ENCODE peak calls at places on chromosome 22, in four cellular contexts. V is naive thymus-derived CD8-positive, alpha-beta T cell; P is colonic mucosa; W is GM19239. X is an unnamed sample.

GRCh38 chr22:33652596-33652995 is 267.7 kb downstream of the LARGE1 start:
- DNase-seq in V (no peak), P (no peak), W (no peak), X (no peak)

GRCh38 chr22:30607300-30607930 is 441 bp downstream of the TCN2 start:
- DNase-seq in V (no peak), P (no peak), W (no peak), X (no peak)

GRCh38 chr22:20235453-20235991 is 32.6 kb downstream of the RTN4R start:
- DNase-seq in V (no peak), P (no peak), W (no peak), X (no peak)

GRCh38 chr22:19664406-19664805 is 49.9 kb upstream of the SEPTIN5 start:
- DNase-seq in V (no peak), P (no peak), W (no peak), X (no peak)

GRCh38 chr22:36419912-36420882 is 32.4 kb upstream of the MYH9 start:
- DNase-seq in V (no peak), P (no peak), W (no peak), X (no peak)

GRCh38 chr22:19085233-19086043 is 36.8 kb downstream of the DGCR2 start:
- DNase-seq in V (no peak), P (no peak), W (peak; percentile 78), X (no peak)

GRCh38 chr22:19744350-19745006 is 16.1 kb upstream of the TBX1 start:
- DNase-seq in V (no peak), P (no peak), W (no peak), X (no peak)

GRCh38 chr22:37163618-37164534 is 14.2 kb upstream of the IL2RB start:
- DNase-seq in V (no peak), P (no peak), W (peak; percentile 52), X (no peak)

GRCh38 chr22:30806391-30806861 is 111.8 kb downstream of the OSBP2 start:
- DNase-seq in V (no peak), P (no peak), W (no peak), X (no peak)

GRCh38 chr22:49327411-49327810 is 500.3 kb downstream of the BRD1 start:
- DNase-seq in V (no peak), P (no peak), W (no peak), X (no peak)

GRCh38 chr22:30432096-30432495 is 6.5 kb downstream of the MTFP1 start:
- DNase-seq in V (no peak), P (no peak), W (no peak), X (no peak)

GRCh38 chr22:37623075-37624016 is 14.7 kb downstream of the GGA1 start:
- DNase-seq in V (peak; percentile 89), P (peak; percentile 69), W (no peak), X (peak; percentile 18)

GRCh38 chr22:22908941-22909604 is 21.5 kb downstream of the IGLL5 start:
- DNase-seq in V (peak; percentile 22), P (no peak), W (no peak), X (no peak)

GRCh38 chr22:46007003-46007847 is 30.3 kb upstream of the WNT7B start:
- DNase-seq in V (peak; percentile 45), P (no peak), W (no peak), X (no peak)

GRCh38 chr22:36037102-36037758 is 8.6 kb upstream of the RBFOX2 start:
- DNase-seq in V (no peak), P (no peak), W (no peak), X (no peak)

GRCh38 chr22:49825436-49825835 is 2.2 kb downstream of the BRD1 start:
- DNase-seq in V (no peak), P (no peak), W (no peak), X (no peak)

GRCh38 chr22:49324527-49325491 is 502.9 kb downstream of the BRD1 start:
- DNase-seq in V (no peak), P (no peak), W (no peak), X (no peak)

GRCh38 chr22:43424865-43425630 is 13.2 kb downstream of the MPPED1 start:
- DNase-seq in V (peak; percentile 55), P (no peak), W (no peak), X (no peak)

GRCh38 chr22:39090426-39091064 is 6.5 kb upstream of the APOBEC3H start:
- DNase-seq in V (peak; percentile 92), P (no peak), W (no peak), X (no peak)

GRCh38 chr22:36763576-36763975 is 12.3 kb downstream of the IFT27 start:
- DNase-seq in V (no peak), P (no peak), W (no peak), X (no peak)

GRCh38 chr22:38429460-38430128 is 25.4 kb downstream of the KCNJ4 start:
- DNase-seq in V (no peak), P (no peak), W (no peak), X (no peak)

GRCh38 chr22:39448205-39449054 is 8.4 kb upstream of the MGAT3 start:
- DNase-seq in V (no peak), P (no peak), W (no peak), X (no peak)

GRCh38 chr22:49480896-49481650 is 346.6 kb downstream of the BRD1 start:
- DNase-seq in V (no peak), P (no peak), W (no peak), X (no peak)

GRCh38 chr22:37624017-37624365 is 15.4 kb downstream of the GGA1 start:
- DNase-seq in V (no peak), P (peak; percentile 82), W (no peak), X (no peak)

GRCh38 chr22:19455585-19456370 is 8.3 kb upstream of the C22orf39 start:
- DNase-seq in V (no peak), P (no peak), W (no peak), X (no peak)

GRCh38 chr22:30609260-30610185 is 2.5 kb downstream of the TCN2 start:
- DNase-seq in V (no peak), P (peak; percentile 81), W (peak; percentile 58), X (peak; percentile 6)

GRCh38 chr22:25930083-25930482 is 188.1 kb downstream of the MYO18B start:
- DNase-seq in V (no peak), P (no peak), W (no peak), X (no peak)

GRCh38 chr22:46081036-46081830 is 69.1 kb upstream of the PPARA start:
- DNase-seq in V (peak; percentile 27), P (no peak), W (no peak), X (no peak)

GRCh38 chr22:22810018-22810427 is 77.6 kb upstream of the IGLL5 start:
- DNase-seq in V (peak; percentile 90), P (no peak), W (no peak), X (peak; percentile 7)

GRCh38 chr22:45009881-45010531 is at the start of gene PHF21B:
- DNase-seq in V (no peak), P (peak; percentile 20), W (peak; percentile 59), X (peak; percentile 68)

GRCh38 chr22:48953830-48954229 is 873.8 kb downstream of the BRD1 start:
- DNase-seq in V (no peak), P (peak; percentile 2), W (no peak), X (no peak)

GRCh38 chr22:38267086-38267485 is 5.7 kb downstream of the TMEM184B start:
- DNase-seq in V (peak; percentile 83), P (no peak), W (no peak), X (no peak)

X was measured in hypothalamus.